ENCODE peak calls at places on chromosomes 12 and 14, in seven cellular contexts. N is upper lobe of right lung, B is foreskin fibroblast, M is cardiac muscle cell, X is prostate gland, T is fibroblast of mammary gland, V is bronchial epithelial cell. H is an unnamed sample.

GRCh38 chr12:124681779-124682391 is 114.5 kb upstream of the NCOR2 start:
- DNase-seq in N (no peak), B (peak), M (no peak), X (no peak), T (peak), V (peak), H (peak)

GRCh38 chr14:53180272-53181221 is 27.4 kb upstream of the DDHD1 start:
- DNase-seq in N (no peak), B (no peak), M (peak), X (no peak), T (peak), V (no peak), H (no peak)

GRCh38 chr12:68012712-68013111 is 23.5 kb downstream of the IFNG-AS1 start:
- DNase-seq in N (no peak), B (no peak), M (no peak), X (no peak), T (peak), V (no peak), H (no peak)

GRCh38 chr12:14896477-14897184 is 11.0 kb upstream of the MGP start:
- DNase-seq in N (no peak), B (peak), M (no peak), X (no peak), T (peak), V (no peak), H (no peak)

GRCh38 chr12:112616469-112617190 is 174.9 kb upstream of the RPH3A start:
- DNase-seq in N (no peak), B (no peak), M (no peak), X (no peak), T (no peak), V (no peak), H (no peak)

GRCh38 chr14:72172075-72172474 is 239.8 kb downstream of the RGS6 start:
- DNase-seq in N (no peak), B (no peak), M (no peak), X (no peak), T (no peak), V (no peak), H (no peak)

GRCh38 chr14:105192866-105193731 is 12.0 kb upstream of the NUDT14 start:
- DNase-seq in N (no peak), B (no peak), M (no peak), X (no peak), T (no peak), V (no peak), H (no peak)

GRCh38 chr14:88424573-88424972 is 39.1 kb downstream of the SPATA7 start:
- DNase-seq in N (no peak), B (peak), M (no peak), X (no peak), T (peak), V (no peak), H (peak)

GRCh38 chr12:3150820-3151590 is 73.8 kb downstream of the TSPAN9 start:
- DNase-seq in N (no peak), B (no peak), M (peak), X (no peak), T (peak), V (no peak), H (no peak)

GRCh38 chr12:12898136-12898712 is 6.9 kb downstream of the GPRC5A start:
- DNase-seq in N (no peak), B (no peak), M (no peak), X (no peak), T (no peak), V (no peak), H (no peak)

GRCh38 chr14:46985529-46986137 is 334.1 kb upstream of the RPL10L start:
- DNase-seq in N (no peak), B (no peak), M (no peak), X (no peak), T (no peak), V (peak), H (no peak)

GRCh38 chr12:26746315-26746714 is 86.7 kb downstream of the ITPR2 start:
- DNase-seq in N (no peak), B (peak), M (no peak), X (no peak), T (peak), V (peak), H (peak)

GRCh38 chr12:63945777-63946176 is 101.3 kb downstream of the SRGAP1 start:
- DNase-seq in N (no peak), B (no peak), M (no peak), X (no peak), T (no peak), V (no peak), H (no peak)

GRCh38 chr12:123071401-123072304 is 79.2 kb downstream of the PITPNM2 start:
- DNase-seq in N (no peak), B (no peak), M (no peak), X (no peak), T (peak), V (no peak), H (no peak)

GRCh38 chr12:58491296-58491695 is 429.0 kb downstream of the LRIG3 start:
- DNase-seq in N (no peak), B (peak), M (no peak), X (no peak), T (peak), V (peak), H (no peak)

GRCh38 chr12:96698521-96698920 is 208.5 kb upstream of the NEDD1 start:
- DNase-seq in N (no peak), B (no peak), M (no peak), X (no peak), T (no peak), V (no peak), H (no peak)

GRCh38 chr12:109461049-109461845 is 15.9 kb downstream of the KCTD10 start:
- DNase-seq in N (peak), B (peak), M (peak), X (no peak), T (peak), V (no peak), H (no peak)

GRCh38 chr12:18595406-18595805 is 142.4 kb downstream of the PLCZ1 start:
- DNase-seq in N (no peak), B (no peak), M (no peak), X (no peak), T (no peak), V (peak), H (no peak)

GRCh38 chr12:1122803-1123202 is 131.8 kb downstream of the ERC1 start:
- DNase-seq in N (no peak), B (no peak), M (peak), X (no peak), T (no peak), V (no peak), H (no peak)

GRCh38 chr12:45893240-45893639 is 97.1 kb downstream of the SCAF11 start:
- DNase-seq in N (no peak), B (no peak), M (no peak), X (no peak), T (peak), V (peak), H (peak)

GRCh38 chr14:70100071-70100470 is 88.7 kb downstream of the SLC8A3 start:
- DNase-seq in N (no peak), B (no peak), M (no peak), X (no peak), T (no peak), V (no peak), H (no peak)

GRCh38 chr12:81942588-81942987 is 183.4 kb upstream of the PPFIA2 start:
- DNase-seq in N (no peak), B (no peak), M (no peak), X (no peak), T (no peak), V (no peak), H (no peak)

GRCh38 chr12:88638388-88638787 is 58.1 kb upstream of the KITLG start:
- DNase-seq in N (no peak), B (no peak), M (peak), X (no peak), T (no peak), V (no peak), H (no peak)

GRCh38 chr12:93025145-93026103 is 96.3 kb upstream of the EEA1 start:
- DNase-seq in N (no peak), B (peak), M (peak), X (peak), T (peak), V (peak), H (peak)

GRCh38 chr14:104935026-104935650 is 10.5 kb downstream of the PLD4 start:
- DNase-seq in N (peak), B (no peak), M (no peak), X (no peak), T (no peak), V (peak), H (no peak)

GRCh38 chr12:10241276-10241675 is 28.6 kb downstream of the GABARAPL1 start:
- DNase-seq in N (no peak), B (no peak), M (no peak), X (no peak), T (no peak), V (no peak), H (no peak)

GRCh38 chr12:10241781-10242180 is 29.1 kb downstream of the GABARAPL1 start:
- DNase-seq in N (no peak), B (no peak), M (no peak), X (no peak), T (no peak), V (no peak), H (no peak)

GRCh38 chr12:10243803-10244520 is 31.3 kb downstream of the GABARAPL1 start:
- DNase-seq in N (no peak), B (no peak), M (no peak), X (no peak), T (no peak), V (no peak), H (no peak)

GRCh38 chr12:10247659-10248058 is 35.0 kb downstream of the GABARAPL1 start:
- DNase-seq in N (no peak), B (no peak), M (no peak), X (no peak), T (no peak), V (no peak), H (no peak)

GRCh38 chr12:10242539-10242938 is 29.9 kb downstream of the GABARAPL1 start:
- DNase-seq in N (no peak), B (no peak), M (no peak), X (no peak), T (no peak), V (no peak), H (no peak)
- H3K4me3 ChIP-seq in N (no peak), B (no peak), M (no peak), X (no peak), T (no peak), V (no peak), H (no peak)

GRCh38 chr14:50831704-50832130 is 755 bp upstream of the NIN start:
- DNase-seq in N (no peak), B (no peak), M (no peak), X (no peak), T (no peak), V (no peak), H (no peak)

GRCh38 chr14:50830044-50830931 is 674 bp downstream of the NIN start:
- DNase-seq in N (peak), B (no peak), M (peak), X (peak), T (no peak), V (peak), H (no peak)

GRCh38 chr14:50829472-50830043 is 1.4 kb downstream of the NIN start:
- DNase-seq in N (no peak), B (no peak), M (peak), X (no peak), T (no peak), V (no peak), H (no peak)

GRCh38 chr14:50832935-50833607 is 2.1 kb upstream of the NIN start:
- DNase-seq in N (no peak), B (no peak), M (no peak), X (no peak), T (no peak), V (no peak), H (no peak)

DNA sequence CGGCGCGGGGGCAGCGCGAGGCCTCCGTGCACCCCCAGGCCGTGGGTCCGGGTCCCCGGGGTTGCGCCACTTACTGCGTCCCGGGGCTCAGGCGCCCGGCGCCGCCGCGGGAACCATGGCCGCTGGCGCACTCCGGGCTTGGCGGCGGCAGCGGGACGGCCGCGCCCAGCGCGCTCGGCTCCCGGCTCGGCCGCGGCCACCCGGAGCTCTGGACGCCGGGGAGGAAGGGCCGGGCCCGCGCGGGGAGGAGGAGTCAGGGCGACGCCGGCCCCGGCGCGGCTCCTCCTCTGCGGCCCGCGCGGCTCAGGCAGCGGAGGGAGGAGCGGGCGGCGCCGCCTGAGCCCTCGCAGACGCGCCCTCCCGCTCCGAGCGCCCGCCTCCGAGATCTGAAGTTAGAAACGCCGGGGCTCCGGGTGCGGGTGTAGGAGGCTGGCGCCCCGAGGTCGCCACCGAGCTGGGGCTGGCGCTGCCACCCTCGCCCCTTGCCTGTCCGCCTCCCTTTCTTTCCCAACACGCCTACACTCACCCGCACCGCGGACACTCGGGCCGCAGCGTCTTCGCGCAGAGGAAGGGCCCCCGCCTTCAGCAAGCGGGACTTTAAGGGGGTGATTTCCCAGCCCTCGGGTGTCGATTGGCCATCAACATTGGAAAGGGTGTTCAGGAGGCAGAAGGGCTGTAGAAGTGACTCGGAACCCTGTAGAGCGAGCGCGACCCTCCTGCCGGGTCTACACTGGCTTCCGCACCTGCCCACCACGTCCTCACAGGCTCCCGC is at the start of gene NIN:
- DNase-seq in N (peak), B (peak), M (peak), X (peak), T (peak), V (peak), H (no peak)
- TF ChIP-seq CTCF in N (no peak), B (no peak), M (no peak), X (no peak), T (no peak), V (no peak), H (no peak)

DNA sequence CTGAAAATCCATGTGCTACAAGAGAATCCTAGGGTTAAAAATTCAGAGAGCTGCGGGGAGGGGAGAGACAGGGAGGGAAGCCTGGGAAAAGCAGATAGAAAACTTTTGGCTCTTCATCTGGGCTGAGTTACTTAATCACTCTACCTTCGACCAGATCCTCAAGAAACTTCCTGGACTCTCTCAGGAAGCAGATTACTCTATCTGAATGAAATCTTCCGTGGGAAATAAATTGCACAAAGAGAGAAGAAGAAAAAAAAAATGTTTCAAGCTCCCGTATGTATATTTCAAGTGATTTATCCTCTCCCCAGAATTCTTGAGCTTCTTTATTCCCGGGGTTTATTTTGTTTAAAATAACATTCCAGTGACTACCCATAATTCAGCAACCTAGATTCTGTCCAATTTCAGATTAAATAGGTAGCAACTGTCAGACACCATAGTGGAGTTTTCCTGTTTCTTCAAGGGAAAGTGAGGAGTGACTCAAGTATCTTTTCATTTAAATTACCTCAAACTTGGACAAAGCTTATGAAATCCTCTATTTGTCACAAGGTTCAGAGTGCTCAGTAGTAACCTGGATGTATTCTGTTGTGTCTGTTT is 163.7 kb downstream of the MYRFL start:
- DNase-seq in N (no peak), B (no peak), M (no peak), X (no peak), T (peak), V (peak), H (no peak)
- H3K4me3 ChIP-seq in N (no peak), B (no peak), M (no peak), X (no peak), T (peak), V (no peak), H (no peak)

DNA sequence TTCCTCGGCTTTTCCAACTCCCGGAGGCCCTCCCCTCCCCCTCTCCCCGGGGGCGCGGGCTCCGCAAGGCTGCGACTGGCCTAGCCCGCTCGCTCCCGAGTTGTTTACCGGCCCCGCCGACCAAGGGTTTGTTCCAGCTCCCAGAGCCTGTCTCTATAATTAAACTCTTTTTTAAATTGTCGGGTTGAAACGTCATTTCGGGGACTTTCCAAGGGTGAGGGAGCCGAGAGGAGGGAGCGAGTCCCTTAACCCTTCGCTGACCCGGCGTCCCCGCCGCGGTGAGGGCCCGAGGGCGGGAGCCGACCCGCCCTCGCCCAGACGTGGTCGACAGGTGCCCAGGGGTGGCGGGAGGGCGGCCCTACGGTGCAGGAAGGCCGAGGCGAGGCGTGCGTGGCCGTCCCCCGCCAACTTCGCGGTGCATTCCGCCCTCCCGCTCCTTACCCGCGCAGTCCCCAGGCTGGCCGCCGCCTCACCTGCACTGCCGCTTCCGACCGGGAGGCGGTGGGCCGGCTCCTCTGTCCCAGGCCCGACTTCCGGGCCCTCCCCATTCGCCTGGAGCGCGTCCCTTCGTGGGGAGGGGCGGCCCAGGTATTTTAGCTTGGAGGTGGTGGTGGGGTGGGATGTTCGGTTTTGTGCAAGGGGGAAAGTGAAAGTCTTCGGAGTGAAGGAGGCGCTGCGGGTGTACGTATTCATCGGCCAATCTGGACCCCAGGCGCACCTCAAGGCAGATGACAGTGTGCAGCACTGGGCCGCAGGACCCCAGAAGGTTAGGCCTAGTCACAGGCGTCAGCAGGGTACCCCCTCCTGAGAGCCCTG is 2.9 kb upstream of the ZFP36L1 start:
- DNase-seq in N (peak), B (no peak), M (peak), X (peak), T (peak), V (peak), H (no peak)
- TF ChIP-seq CTCF in N (peak), B (peak), M (peak), X (peak), T (peak), V (peak), H (peak)

GRCh38 chr12:91577586-91578539 is 395.2 kb upstream of the DCN start:
- DNase-seq in N (no peak), B (peak), M (peak), X (no peak), T (peak), V (peak), H (peak)
- H3K4me3 ChIP-seq in N (peak), B (peak), M (no peak), X (no peak), T (peak), V (no peak), H (no peak)

DNA sequence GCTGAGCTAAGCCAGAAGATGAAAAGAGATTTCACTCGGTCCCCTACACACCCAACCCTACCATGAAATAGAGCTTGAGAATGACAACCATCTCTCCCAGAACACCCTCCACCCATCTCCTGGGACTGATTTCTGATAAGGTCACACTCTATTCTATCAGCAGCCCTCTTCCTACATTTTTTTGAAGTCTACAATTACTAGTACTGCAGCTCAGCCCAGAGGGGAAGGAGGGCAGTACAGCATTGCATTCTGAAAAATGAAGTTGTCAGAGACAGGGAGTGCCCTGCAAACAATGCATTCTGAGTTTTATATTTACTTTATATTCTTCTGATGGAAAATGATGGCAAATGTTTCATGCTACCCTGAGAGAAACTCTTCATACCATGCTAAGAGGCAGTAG is 318.5 kb downstream of the BCAT1 start:
- DNase-seq in N (no peak), B (no peak), M (no peak), X (no peak), T (peak), V (no peak), H (no peak)
- TF ChIP-seq CTCF in N (no peak), B (no peak), M (peak), X (no peak), T (peak), V (peak), H (no peak)

GRCh38 chr14:44898547-44898946 is 63.2 kb downstream of the KLHL28 start:
- DNase-seq in N (no peak), B (no peak), M (no peak), X (no peak), T (peak), V (peak), H (no peak)

GRCh38 chr14:44897844-44898151 is 63.9 kb downstream of the KLHL28 start:
- DNase-seq in N (no peak), B (no peak), M (no peak), X (no peak), T (peak), V (peak), H (no peak)

GRCh38 chr14:44895716-44896115 is 66.0 kb downstream of the KLHL28 start:
- DNase-seq in N (no peak), B (peak), M (no peak), X (no peak), T (peak), V (peak), H (no peak)

GRCh38 chr14:44896275-44897040 is 65.3 kb downstream of the KLHL28 start:
- DNase-seq in N (no peak), B (no peak), M (no peak), X (no peak), T (no peak), V (no peak), H (no peak)

GRCh38 chr14:44897041-44897843 is 64.5 kb downstream of the KLHL28 start:
- DNase-seq in N (peak), B (peak), M (peak), X (peak), T (peak), V (peak), H (peak)
- H3K4me3 ChIP-seq in N (peak), B (peak), M (peak), X (peak), T (peak), V (peak), H (peak)

GRCh38 chr14:73633115-73633514 is 11.7 kb upstream of the DNAL1 start:
- DNase-seq in N (peak), B (no peak), M (no peak), X (no peak), T (no peak), V (no peak), H (no peak)

GRCh38 chr14:73637830-73638229 is 7.0 kb upstream of the DNAL1 start:
- DNase-seq in N (no peak), B (no peak), M (no peak), X (no peak), T (no peak), V (no peak), H (no peak)

GRCh38 chr14:73630009-73630780 is 14.6 kb upstream of the DNAL1 start:
- DNase-seq in N (no peak), B (no peak), M (no peak), X (no peak), T (no peak), V (no peak), H (no peak)

GRCh38 chr14:73633517-73634332 is 11.1 kb upstream of the DNAL1 start:
- DNase-seq in N (peak), B (peak), M (peak), X (peak), T (peak), V (peak), H (peak)

GRCh38 chr14:73634333-73634833 is 10.4 kb upstream of the DNAL1 start:
- DNase-seq in N (no peak), B (no peak), M (peak), X (peak), T (peak), V (peak), H (no peak)
- TF ChIP-seq CTCF in N (peak), B (no peak), M (peak), X (peak), T (peak), V (peak), H (no peak)

H was measured in HFF-Myc.